ENCODE peak calls at places on chromosome 15, in nine cellular contexts. J, I, B, O, N, K, W, G and C are unnamed samples.

GRCh38 chr15:75449585-75450306 is 1.7 kb downstream of the SIN3A start:
- DNase-seq in J (no peak), I (no peak), B (no peak), O (no peak), N (no peak), K (no peak), W (no peak), G (no peak), C (no peak)

GRCh38 chr15:87267798-87268197 is 988.7 kb downstream of the NTRK3 start:
- DNase-seq in J (no peak), I (no peak), B (no peak), O (no peak), N (no peak), K (no peak), W (no peak), G (no peak), C (no peak)

GRCh38 chr15:40048155-40048792 is 9.3 kb upstream of the SRP14 start:
- DNase-seq in J (no peak), I (no peak), B (peak), O (no peak), N (no peak), K (no peak), W (no peak), G (no peak), C (no peak)

GRCh38 chr15:45427085-45427484 is 48.7 kb upstream of the GATM start:
- DNase-seq in J (no peak), I (no peak), B (no peak), O (no peak), N (no peak), K (no peak), W (no peak), G (no peak), C (no peak)

GRCh38 chr15:32642667-32643425 is 1.3 kb downstream of the SCG5 start:
- DNase-seq in J (no peak), I (no peak), B (no peak), O (no peak), N (no peak), K (no peak), W (no peak), G (no peak), C (no peak)

GRCh38 chr15:49696441-49696840 is 75.6 kb downstream of the DTWD1 start:
- DNase-seq in J (no peak), I (no peak), B (no peak), O (no peak), N (no peak), K (no peak), W (no peak), G (no peak), C (no peak)

GRCh38 chr15:32775103-32775502 is 57.3 kb downstream of the GREM1 start:
- DNase-seq in J (no peak), I (no peak), B (no peak), O (no peak), N (no peak), K (no peak), W (no peak), G (no peak), C (no peak)

GRCh38 chr15:63420333-63420741 is 38.7 kb upstream of the CA12 start:
- DNase-seq in J (no peak), I (no peak), B (no peak), O (no peak), N (no peak), K (no peak), W (no peak), G (no peak), C (no peak)

GRCh38 chr15:33068007-33068441 is 126.5 kb downstream of the FMN1 start:
- DNase-seq in J (no peak), I (peak), B (peak), O (peak), N (peak), K (no peak), W (no peak), G (peak), C (no peak)

GRCh38 chr15:52566889-52567288 is 1.9 kb downstream of the ARPP19 start:
- DNase-seq in J (no peak), I (no peak), B (no peak), O (no peak), N (no peak), K (no peak), W (no peak), G (no peak), C (no peak)

GRCh38 chr15:65869954-65870871 is 922 bp downstream of the RAB11A start:
- DNase-seq in J (peak), I (peak), B (peak), O (peak), N (no peak), K (peak), W (peak), G (peak), C (no peak)

GRCh38 chr15:92693922-92694331 is 38.4 kb upstream of the FAM174B start:
- DNase-seq in J (no peak), I (no peak), B (no peak), O (peak), N (no peak), K (peak), W (no peak), G (no peak), C (no peak)

GRCh38 chr15:41891946-41892345 is 1.9 kb downstream of the SPTBN5 start:
- DNase-seq in J (no peak), I (no peak), B (no peak), O (no peak), N (no peak), K (no peak), W (no peak), G (no peak), C (no peak)

GRCh38 chr15:38440353-38441129 is 13.4 kb upstream of the FAM98B start:
- DNase-seq in J (no peak), I (peak), B (no peak), O (peak), N (no peak), K (peak), W (peak), G (peak), C (no peak)

GRCh38 chr15:52163321-52164190 is 27.6 kb downstream of the GNB5 start:
- DNase-seq in J (no peak), I (no peak), B (no peak), O (peak), N (no peak), K (peak), W (no peak), G (no peak), C (no peak)

GRCh38 chr15:48967336-48967735 is 3.6 kb upstream of the SHC4 start:
- DNase-seq in J (no peak), I (no peak), B (no peak), O (no peak), N (no peak), K (no peak), W (no peak), G (no peak), C (no peak)

GRCh38 chr15:57012557-57012956 is 94.1 kb downstream of the TCF12 start:
- DNase-seq in J (no peak), I (no peak), B (no peak), O (no peak), N (no peak), K (no peak), W (no peak), G (no peak), C (no peak)

GRCh38 chr15:63048986-63049665 is 6.6 kb downstream of the TPM1 start:
- DNase-seq in J (peak), I (peak), B (peak), O (peak), N (no peak), K (peak), W (no peak), G (peak), C (no peak)

GRCh38 chr15:70382009-70382749 is 284.5 kb upstream of the TLE3 start:
- DNase-seq in J (no peak), I (no peak), B (no peak), O (no peak), N (no peak), K (no peak), W (no peak), G (no peak), C (no peak)

GRCh38 chr15:67145710-67146109 is 80.3 kb downstream of the SMAD3 start:
- DNase-seq in J (peak), I (no peak), B (peak), O (no peak), N (no peak), K (no peak), W (no peak), G (no peak), C (no peak)

GRCh38 chr15:57472861-57473260 is 96.6 kb downstream of the CGNL1 start:
- DNase-seq in J (no peak), I (no peak), B (no peak), O (no peak), N (no peak), K (no peak), W (no peak), G (no peak), C (no peak)

GRCh38 chr15:74317820-74318375 is 49.5 kb downstream of the CYP11A1 start:
- DNase-seq in J (peak), I (peak), B (peak), O (no peak), N (peak), K (peak), W (no peak), G (no peak), C (no peak)

GRCh38 chr15:48680841-48681240 is 35.3 kb upstream of the FBN1 start:
- DNase-seq in J (no peak), I (no peak), B (no peak), O (no peak), N (no peak), K (no peak), W (no peak), G (no peak), C (no peak)

GRCh38 chr15:98121957-98122356 is 161.5 kb downstream of the ARRDC4 start:
- DNase-seq in J (peak), I (no peak), B (no peak), O (no peak), N (no peak), K (no peak), W (no peak), G (no peak), C (no peak)

GRCh38 chr15:92878593-92879053 is 21.5 kb upstream of the CHD2 start:
- DNase-seq in J (no peak), I (no peak), B (no peak), O (no peak), N (no peak), K (no peak), W (no peak), G (no peak), C (no peak)

GRCh38 chr15:85029221-85029620 is 47.6 kb downstream of the PDE8A start:
- DNase-seq in J (no peak), I (no peak), B (no peak), O (no peak), N (no peak), K (no peak), W (no peak), G (no peak), C (no peak)

GRCh38 chr15:89495638-89496145 is 691 bp downstream of the RHCG start:
- DNase-seq in J (no peak), I (no peak), B (no peak), O (no peak), N (no peak), K (no peak), W (no peak), G (no peak), C (no peak)

GRCh38 chr15:65924004-65924403 is 54.7 kb downstream of the RAB11A start:
- DNase-seq in J (no peak), I (no peak), B (no peak), O (no peak), N (no peak), K (no peak), W (no peak), G (no peak), C (no peak)

GRCh38 chr15:67735896-67736295 is 89.4 kb upstream of the SKOR1 start:
- DNase-seq in J (no peak), I (no peak), B (no peak), O (no peak), N (no peak), K (no peak), W (no peak), G (no peak), C (no peak)

GRCh38 chr15:90037961-90038633 is 37.0 kb downstream of the ZNF710 start:
- DNase-seq in J (no peak), I (no peak), B (no peak), O (no peak), N (no peak), K (no peak), W (no peak), G (no peak), C (no peak)

GRCh38 chr15:91316123-91316522 is 216.1 kb downstream of the SV2B start:
- DNase-seq in J (no peak), I (no peak), B (no peak), O (no peak), N (no peak), K (no peak), W (no peak), G (no peak), C (no peak)

GRCh38 chr15:63288778-63289378 is 11.5 kb downstream of the APH1B start:
- DNase-seq in J (no peak), I (no peak), B (no peak), O (peak), N (no peak), K (no peak), W (no peak), G (no peak), C (no peak)

GRCh38 chr15:35702946-35703495 is 157.1 kb upstream of the DPH6 start:
- DNase-seq in J (no peak), I (no peak), B (no peak), O (no peak), N (no peak), K (no peak), W (no peak), G (no peak), C (no peak)

GRCh38 chr15:101090460-101090853 is 161.4 kb downstream of the CHSY1 start:
- DNase-seq in J (no peak), I (no peak), B (no peak), O (no peak), N (no peak), K (no peak), W (no peak), G (no peak), C (no peak)

GRCh38 chr15:77527164-77527778 is 105.4 kb downstream of the LINGO1 start:
- DNase-seq in J (no peak), I (peak), B (no peak), O (peak), N (no peak), K (no peak), W (peak), G (no peak), C (no peak)
- TF ChIP-seq CTCF in J (no peak), I (no peak), B (no peak), O (no peak), N (no peak), K (no peak), W (no peak), G (no peak), C (no peak)

GRCh38 chr15:29126821-29127461 is 142.7 kb downstream of the NSMCE3 start:
- DNase-seq in J (no peak), I (no peak), B (peak), O (peak), N (no peak), K (peak), W (no peak), G (no peak), C (no peak)
- TF ChIP-seq CTCF in J (no peak), I (no peak), B (no peak), O (peak), N (no peak), K (no peak), W (peak), G (no peak), C (no peak)

DNA sequence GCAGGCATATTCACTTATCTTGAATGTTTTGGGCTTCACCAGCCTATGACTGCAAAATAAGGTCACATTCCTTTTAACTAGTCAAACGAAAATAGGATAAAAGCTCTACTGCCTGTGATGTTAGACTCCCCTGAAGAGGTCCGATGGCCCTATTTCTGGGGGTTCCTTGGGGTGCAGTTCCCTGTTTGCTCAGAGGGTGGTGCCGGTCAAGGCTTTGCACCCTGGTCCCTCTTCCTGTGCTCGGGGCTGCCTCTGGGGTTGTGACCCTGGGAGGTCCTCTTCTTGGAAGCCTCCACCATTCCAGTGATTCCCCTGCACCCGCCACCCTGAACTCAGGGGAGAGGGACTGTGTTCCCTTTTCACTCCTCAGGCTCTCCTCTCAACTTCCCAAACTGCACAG is 86.7 kb upstream of the ANKRD34C start:
- DNase-seq in J (no peak), I (no peak), B (no peak), O (no peak), N (no peak), K (no peak), W (no peak), G (no peak), C (no peak)
- TF ChIP-seq CTCF in J (no peak), I (no peak), B (no peak), O (peak), N (no peak), K (no peak), W (peak), G (no peak), C (no peak)

DNA sequence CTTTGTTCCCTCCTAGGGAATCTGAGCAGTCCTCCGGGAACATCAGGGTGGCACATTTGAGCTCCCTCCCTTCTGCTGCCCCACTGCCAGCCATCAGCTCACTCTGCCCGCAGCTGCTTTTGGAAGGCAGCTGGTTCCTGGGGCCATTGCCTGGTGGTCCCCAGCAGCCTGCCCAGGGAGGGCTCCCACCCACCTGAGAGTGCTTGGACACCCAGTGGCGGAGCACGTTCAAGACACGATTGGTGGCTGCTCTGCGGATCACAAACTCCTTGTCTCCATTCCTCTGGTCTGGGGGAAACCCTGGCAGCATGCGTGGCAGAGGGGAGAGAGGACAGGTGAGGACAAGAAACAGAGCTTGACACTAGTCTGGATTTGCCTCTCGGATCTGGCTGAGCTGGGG is 53.7 kb upstream of the CTSH start:
- DNase-seq in J (no peak), I (no peak), B (no peak), O (no peak), N (no peak), K (no peak), W (no peak), G (no peak), C (no peak)
- TF ChIP-seq CTCF in J (no peak), I (no peak), B (no peak), O (no peak), N (no peak), K (no peak), W (no peak), G (no peak), C (no peak)

DNA sequence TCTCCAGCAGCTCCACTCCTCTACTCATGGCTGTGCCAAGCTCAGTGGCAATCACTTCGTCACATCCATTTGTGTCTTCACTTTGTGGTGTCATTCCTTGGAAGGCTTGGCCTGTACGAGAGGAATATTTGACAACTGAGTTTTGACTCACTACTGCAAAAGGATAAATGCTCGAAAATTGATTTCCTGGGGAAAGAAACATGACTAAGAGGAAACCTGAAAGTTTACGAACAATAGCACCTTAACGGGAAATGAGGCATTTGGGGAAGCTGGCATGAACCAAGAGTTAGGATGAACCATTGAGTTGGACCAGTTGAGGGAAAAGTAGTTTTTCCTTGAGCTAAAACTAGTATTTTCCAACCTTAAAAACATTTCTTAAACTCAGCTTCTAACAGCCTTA is 74.2 kb upstream of the ABHD17C start:
- DNase-seq in J (no peak), I (no peak), B (no peak), O (no peak), N (no peak), K (no peak), W (no peak), G (no peak), C (no peak)
- TF ChIP-seq CTCF in J (no peak), I (no peak), B (no peak), O (no peak), N (no peak), K (no peak), W (no peak), G (no peak), C (no peak)

DNA sequence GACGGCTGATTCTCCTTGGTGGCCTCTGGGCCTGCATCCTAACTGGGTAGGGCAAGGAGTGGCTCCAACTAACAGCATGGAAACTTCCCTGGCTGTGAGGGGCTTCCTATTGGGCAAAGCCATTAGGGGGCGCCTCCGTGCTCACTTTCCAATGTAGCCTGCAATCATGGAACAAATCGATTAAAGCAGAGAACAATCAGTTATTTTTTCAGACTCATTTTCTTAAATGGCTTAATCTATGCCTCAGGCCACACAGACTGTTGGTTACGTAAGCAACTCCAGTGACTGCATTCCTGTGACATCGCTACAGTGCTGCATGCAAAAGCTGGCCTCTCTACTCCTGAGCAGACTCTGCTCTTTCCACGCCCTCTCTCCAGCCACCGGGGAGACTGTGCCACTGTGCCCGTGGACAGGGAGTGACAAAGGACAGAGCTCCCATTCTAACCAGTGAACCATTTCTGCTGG is 278.9 kb downstream of the KLF13 start:
- DNase-seq in J (no peak), I (no peak), B (no peak), O (peak), N (no peak), K (peak), W (no peak), G (no peak), C (no peak)
- TF ChIP-seq CTCF in J (no peak), I (no peak), B (no peak), O (peak), N (no peak), K (peak), W (peak), G (no peak), C (no peak)